ENCODE peak calls at places on chromosomes 3 and 15, in six cellular contexts. P is kidney glomerular epithelial cell; S is adrenal gland; N is transverse colon; O is CD8-positive, alpha-beta memory T cell; X is smooth muscle cell of the brain vasculature. B is an unnamed sample.

GRCh38 chr15:66692808-66693596 is 9.0 kb upstream of the SMAD6 start:
- DNase-seq in P (no peak), X (no peak), S (no peak), N (no peak), O (no peak), B (no peak)

GRCh38 chr15:74816624-74817369 is 4.2 kb downstream of the LMAN1L start:
- DNase-seq in P (no peak), S (peak), O (no peak), N (peak), X (no peak), B (no peak)

GRCh38 chr3:49703956-49704355 is 14.6 kb downstream of the RNF123 start:
- DNase-seq in S (no peak), X (no peak), N (no peak), O (no peak), P (no peak), B (no peak)

GRCh38 chr3:79767194-79767952 is 425 bp downstream of the ROBO1 start:
- DNase-seq in X (no peak), S (no peak), O (no peak), P (peak), N (no peak), B (no peak)

GRCh38 chr3:164222200-164222599 is 856.1 kb downstream of the SI start:
- DNase-seq in P (no peak), S (no peak), O (no peak), X (no peak), N (no peak), B (no peak)

GRCh38 chr3:12158387-12159226 is at the start of gene TIMP4:
- DNase-seq in N (peak), O (no peak), X (no peak), P (no peak), S (no peak), B (no peak)

GRCh38 chr3:180320631-180321030 is 281.3 kb upstream of the TTC14 start:
- DNase-seq in P (no peak), N (no peak), S (no peak), X (no peak), O (no peak), B (no peak)

GRCh38 chr3:71560665-71561064 is 22.9 kb downstream of the FOXP1 start:
- DNase-seq in X (no peak), P (no peak), S (no peak), O (no peak), N (no peak), B (no peak)

B was measured in glomerular endothelial cell.